ENCODE peak calls at places on chromosomes 2 and 18, in four cellular contexts. One of them, this sample, is unnamed.
A peak's percentile ranks its signal among the peaks of the same experiment; 100 is the strongest.

GRCh38 chr18:4236940-4237686 is 218.0 kb downstream of the DLGAP1 start:
- DNase-seq in lung: no peak
- DNase-seq in right lobe of liver: no peak
- DNase-seq in transverse colon: no peak
- DNase-seq in this sample: no peak

GRCh38 chr2:57877811-57878572 is 168.6 kb upstream of the VRK2 start:
- DNase-seq in lung: no peak
- DNase-seq in right lobe of liver: no peak
- DNase-seq in transverse colon: no peak
- DNase-seq in this sample: no peak

GRCh38 chr2:57758686-57759085 is 287.9 kb upstream of the VRK2 start:
- DNase-seq in lung: no peak
- DNase-seq in right lobe of liver: no peak
- DNase-seq in transverse colon: no peak
- DNase-seq in this sample: no peak

GRCh38 chr2:45210466-45211195 is 201.4 kb upstream of the SIX2 start:
- DNase-seq in lung: peak; percentile 26
- DNase-seq in right lobe of liver: no peak
- DNase-seq in transverse colon: no peak
- DNase-seq in this sample: no peak

GRCh38 chr2:197828464-197829135 is 24.2 kb downstream of the PLCL1 start:
- DNase-seq in lung: no peak
- DNase-seq in right lobe of liver: no peak
- DNase-seq in transverse colon: no peak
- DNase-seq in this sample: no peak

GRCh38 chr2:239363946-239364637 is 36.7 kb downstream of the HDAC4 start:
- DNase-seq in lung: no peak
- DNase-seq in right lobe of liver: no peak
- DNase-seq in transverse colon: no peak
- DNase-seq in this sample: peak; percentile 54

GRCh38 chr2:160126315-160126714 is 63.9 kb upstream of the PLA2R1 start:
- DNase-seq in lung: no peak
- DNase-seq in right lobe of liver: no peak
- DNase-seq in transverse colon: no peak
- DNase-seq in this sample: no peak

GRCh38 chr2:44952806-44953685 is 11.5 kb downstream of the SIX3 start:
- DNase-seq in lung: no peak
- DNase-seq in right lobe of liver: no peak
- DNase-seq in transverse colon: no peak
- DNase-seq in this sample: no peak

GRCh38 chr2:213306320-213306942 is 22.2 kb downstream of the SPAG16 start:
- DNase-seq in lung: no peak
- DNase-seq in right lobe of liver: peak; percentile 78
- DNase-seq in transverse colon: peak; percentile 28
- DNase-seq in this sample: no peak

GRCh38 chr18:74825460-74825859 is 227.8 kb downstream of the ZNF407 start:
- DNase-seq in lung: no peak
- DNase-seq in right lobe of liver: no peak
- DNase-seq in transverse colon: no peak
- DNase-seq in this sample: no peak

GRCh38 chr2:136134126-136134525 is 16.2 kb upstream of the CXCR4 start:
- DNase-seq in lung: no peak
- DNase-seq in right lobe of liver: no peak
- DNase-seq in transverse colon: no peak
- DNase-seq in this sample: peak; percentile 81

GRCh38 chr2:199148076-199148845 is 309.5 kb downstream of the SATB2 start:
- DNase-seq in lung: no peak
- DNase-seq in right lobe of liver: no peak
- DNase-seq in transverse colon: no peak
- DNase-seq in this sample: no peak

GRCh38 chr2:953975-954686 is 3.5 kb downstream of the SNTG2 start:
- DNase-seq in lung: no peak
- DNase-seq in right lobe of liver: no peak
- DNase-seq in transverse colon: no peak
- DNase-seq in this sample: no peak

GRCh38 chr2:25912851-25913695 is 34.8 kb upstream of the ASXL2 start:
- DNase-seq in lung: no peak
- DNase-seq in right lobe of liver: no peak
- DNase-seq in transverse colon: no peak
- DNase-seq in this sample: no peak

GRCh38 chr18:48952287-48953095 is 1.7 kb upstream of the SMAD7 start:
- DNase-seq in lung: peak; percentile 82
- DNase-seq in right lobe of liver: peak; percentile 83
- DNase-seq in transverse colon: peak; percentile 80
- DNase-seq in this sample: peak; percentile 66

GRCh38 chr2:128867327-128867726 is 548.7 kb upstream of the HS6ST1 start:
- DNase-seq in lung: no peak
- DNase-seq in right lobe of liver: no peak
- DNase-seq in transverse colon: no peak
- DNase-seq in this sample: no peak

GRCh38 chr2:9178110-9178904 is 28.3 kb upstream of the ASAP2 start:
- DNase-seq in lung: no peak
- DNase-seq in right lobe of liver: no peak
- DNase-seq in transverse colon: peak; percentile 50
- DNase-seq in this sample: no peak

GRCh38 chr2:2321250-2321545 is 9.9 kb downstream of the MYT1L start:
- DNase-seq in lung: no peak
- DNase-seq in right lobe of liver: no peak
- DNase-seq in transverse colon: no peak
- DNase-seq in this sample: no peak

GRCh38 chr2:188333751-188334524 is 42.3 kb downstream of the GULP1 start:
- DNase-seq in lung: no peak
- DNase-seq in right lobe of liver: no peak
- DNase-seq in transverse colon: no peak
- DNase-seq in this sample: no peak

GRCh38 chr2:196318517-196319377 is 147.4 kb upstream of the STK17B start:
- DNase-seq in lung: no peak
- DNase-seq in right lobe of liver: no peak
- DNase-seq in transverse colon: no peak
- DNase-seq in this sample: no peak

GRCh38 chr2:223465793-223466192 is 136.4 kb downstream of the SCG2 start:
- DNase-seq in lung: peak; percentile 82
- DNase-seq in right lobe of liver: peak; percentile 88
- DNase-seq in transverse colon: peak; percentile 48
- DNase-seq in this sample: no peak

GRCh38 chr2:54836477-54836876 is 113.0 kb downstream of the EML6 start:
- DNase-seq in lung: no peak
- DNase-seq in right lobe of liver: no peak
- DNase-seq in transverse colon: no peak
- DNase-seq in this sample: no peak

GRCh38 chr2:65503746-65504145 is 71.3 kb upstream of the SPRED2 start:
- DNase-seq in lung: no peak
- DNase-seq in right lobe of liver: no peak
- DNase-seq in transverse colon: no peak
- DNase-seq in this sample: no peak

GRCh38 chr2:53442783-53443182 is 324.8 kb upstream of the CHAC2 start:
- DNase-seq in lung: no peak
- DNase-seq in right lobe of liver: no peak
- DNase-seq in transverse colon: peak; percentile 13
- DNase-seq in this sample: no peak

GRCh38 chr2:189347540-189347939 is 93.7 kb upstream of the WDR75 start:
- DNase-seq in lung: no peak
- DNase-seq in right lobe of liver: peak; percentile 46
- DNase-seq in transverse colon: peak; percentile 19
- DNase-seq in this sample: peak; percentile 47

GRCh38 chr2:69915050-69915945 is at the start of gene MXD1:
- DNase-seq in lung: no peak
- DNase-seq in right lobe of liver: peak; percentile 62
- DNase-seq in transverse colon: peak; percentile 35
- DNase-seq in this sample: peak; percentile 12

GRCh38 chr18:2610549-2610948 is 39.2 kb downstream of the NDC80 start:
- DNase-seq in lung: no peak
- DNase-seq in right lobe of liver: no peak
- DNase-seq in transverse colon: no peak
- DNase-seq in this sample: no peak

GRCh38 chr2:99336780-99337163 is 417 bp upstream of the EIF5B start:
- DNase-seq in lung: no peak
- DNase-seq in right lobe of liver: no peak
- DNase-seq in transverse colon: no peak
- DNase-seq in this sample: no peak

GRCh38 chr18:29060349-29060748 is 883.4 kb upstream of the CDH2 start:
- DNase-seq in lung: no peak
- DNase-seq in right lobe of liver: no peak
- DNase-seq in transverse colon: no peak
- DNase-seq in this sample: no peak

GRCh38 chr2:31082002-31082401 is 56.2 kb downstream of the GALNT14 start:
- DNase-seq in lung: no peak
- DNase-seq in right lobe of liver: no peak
- DNase-seq in transverse colon: no peak
- DNase-seq in this sample: no peak
- H3K4me1 ChIP-seq in lung: no peaks in the 10 kb centered on the region
- H3K4me1 ChIP-seq in right lobe of liver: no peaks in the 10 kb centered on the region
- H3K4me1 ChIP-seq in transverse colon: no peaks in the 10 kb centered on the region
- H3K4me1 ChIP-seq in this sample: no peaks in the 10 kb centered on the region

DNA sequence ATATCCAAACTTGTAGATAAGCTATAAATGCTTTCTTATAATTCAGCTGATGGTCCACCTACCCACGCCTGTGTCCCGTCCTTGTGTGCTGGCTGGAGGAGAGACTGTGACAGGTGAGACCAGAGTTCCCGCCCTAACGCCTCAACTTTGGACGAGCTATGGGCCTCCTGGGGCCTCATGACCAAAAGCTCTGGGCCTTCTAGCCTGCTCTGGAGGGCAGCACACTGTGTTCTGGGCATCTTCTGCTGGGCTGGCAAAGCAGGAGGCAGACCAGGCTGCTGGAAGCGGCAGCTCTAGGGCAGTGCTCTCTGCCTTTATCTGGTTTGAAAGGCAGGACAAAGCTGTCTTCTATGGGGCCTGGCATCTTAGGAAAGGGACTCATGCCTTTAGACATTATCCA is 26.0 kb upstream of the PAX8 start:
- DNase-seq in lung: no peak
- DNase-seq in right lobe of liver: no peak
- DNase-seq in transverse colon: no peak
- DNase-seq in this sample: no peak
- H3K27ac ChIP-seq in lung: no peak overlapping the region
- H3K27ac ChIP-seq in right lobe of liver: no peak overlapping the region
- H3K27ac ChIP-seq in transverse colon: no peak overlapping the region
- H3K27ac ChIP-seq in this sample: no peak overlapping the region

GRCh38 chr2:224807153-224807964 is 91.2 kb upstream of the CCDC195 start:
- DNase-seq in lung: no peak
- DNase-seq in right lobe of liver: no peak
- DNase-seq in transverse colon: no peak
- DNase-seq in this sample: no peak

GRCh38 chr2:224802407-224802806 is 86.2 kb upstream of the CCDC195 start:
- DNase-seq in lung: no peak
- DNase-seq in right lobe of liver: no peak
- DNase-seq in transverse colon: no peak
- DNase-seq in this sample: no peak

GRCh38 chr2:224796695-224797305 is 80.6 kb upstream of the CCDC195 start:
- DNase-seq in lung: no peak
- DNase-seq in right lobe of liver: no peak
- DNase-seq in transverse colon: no peak
- DNase-seq in this sample: no peak

DNA sequence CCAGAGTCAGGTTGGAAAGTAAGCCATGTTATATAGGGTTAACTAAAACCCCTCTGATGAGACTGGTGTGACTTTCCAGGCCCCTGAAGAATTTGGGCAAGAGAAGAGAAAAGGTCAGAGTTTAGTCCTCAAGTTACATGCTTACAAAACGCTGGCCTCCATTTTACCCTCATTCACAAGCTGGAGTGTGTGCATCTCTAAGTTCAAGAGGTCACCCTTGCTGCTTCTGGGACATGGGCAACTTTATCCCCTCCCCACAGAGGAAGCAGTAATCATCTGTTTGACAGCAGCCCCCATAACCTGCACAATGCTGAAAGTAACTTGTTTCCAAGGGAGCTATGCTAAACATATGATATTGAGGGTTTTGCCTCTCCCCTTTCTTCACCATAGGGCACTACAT is 85.2 kb upstream of the CCDC195 start:
- DNase-seq in lung: no peak
- DNase-seq in right lobe of liver: no peak
- DNase-seq in transverse colon: no peak
- DNase-seq in this sample: no peak
- H3K4me1 ChIP-seq in lung: peaks cover 2% of the 10 kb centered on the region
- H3K4me1 ChIP-seq in right lobe of liver: no peaks in the 10 kb centered on the region
- H3K4me1 ChIP-seq in transverse colon: no peaks in the 10 kb centered on the region
- H3K4me1 ChIP-seq in this sample: no peaks in the 10 kb centered on the region

GRCh38 chr2:46335966-46336436 is 38.8 kb downstream of the EPAS1 start:
- DNase-seq in lung: no peak
- DNase-seq in right lobe of liver: no peak
- DNase-seq in transverse colon: peak; percentile 63
- DNase-seq in this sample: no peak

GRCh38 chr2:46334389-46335345 is 37.5 kb downstream of the EPAS1 start:
- DNase-seq in lung: no peak
- DNase-seq in right lobe of liver: no peak
- DNase-seq in transverse colon: no peak
- DNase-seq in this sample: no peak

GRCh38 chr2:46337208-46337994 is 40.2 kb downstream of the EPAS1 start:
- DNase-seq in lung: no peak
- DNase-seq in right lobe of liver: no peak
- DNase-seq in transverse colon: no peak
- DNase-seq in this sample: no peak

GRCh38 chr2:46335404-46335965 is 38.3 kb downstream of the EPAS1 start:
- DNase-seq in lung: no peak
- DNase-seq in right lobe of liver: no peak
- DNase-seq in transverse colon: peak; percentile 52
- DNase-seq in this sample: no peak

GRCh38 chr2:46336560-46336959 is 39.4 kb downstream of the EPAS1 start:
- DNase-seq in lung: no peak
- DNase-seq in right lobe of liver: no peak
- DNase-seq in transverse colon: no peak
- DNase-seq in this sample: no peak
- H3K27ac ChIP-seq in lung: peak overlapping the region; percentile 69
- H3K27ac ChIP-seq in right lobe of liver: peak overlapping the region; percentile 7
- H3K27ac ChIP-seq in transverse colon: peak overlapping the region; percentile 86
- H3K27ac ChIP-seq in this sample: no peak overlapping the region

GRCh38 chr2:74871414-74871813 is 37.5 kb downstream of the HK2 start:
- DNase-seq in lung: no peak
- DNase-seq in right lobe of liver: no peak
- DNase-seq in transverse colon: no peak
- DNase-seq in this sample: no peak
- H3K4me1 ChIP-seq in lung: peaks cover 4% of the 10 kb centered on the region
- H3K4me1 ChIP-seq in right lobe of liver: no peaks in the 10 kb centered on the region
- H3K4me1 ChIP-seq in transverse colon: peaks cover 22% of the 10 kb centered on the region
- H3K4me1 ChIP-seq in this sample: peaks cover 3% of the 10 kb centered on the region

This sample was measured in CD4-positive, alpha-beta memory T cell.